ENCODE peak calls at places on chromosomes 11 and 22, in ten cellular contexts. P is T-helper 17 cell; I is RWPE1; M is BE2C; S is type B pancreatic cell; B is mesenchymal stem cell; L is neuronal stem cell; K is Calu3; G is effector CD4-positive, alpha-beta T cell; D is neural crest cell. J is an unnamed sample.
A peak's percentile ranks its signal among the peaks of the same experiment; 100 is the strongest.

GRCh38 chr11:63623513-63624140 is 9.4 kb upstream of the PLAAT3 start:
- DNase-seq in P (no peak), I (no peak), M (no peak), S (no peak), B (no peak), L (no peak), K (no peak), G (no peak), D (no peak), J (no peak)

GRCh38 chr11:68165601-68166000 is 44.4 kb upstream of the CHKA start:
- DNase-seq in P (no peak), I (no peak), M (no peak), S (no peak), B (no peak), L (no peak), K (no peak), G (no peak), D (no peak), J (no peak)

GRCh38 chr11:114277637-114278341 is 18.4 kb upstream of the NNMT start:
- DNase-seq in P (no peak), I (no peak), M (no peak), S (no peak), B (no peak), L (no peak), K (no peak), G (no peak), D (no peak), J (no peak)

GRCh38 chr11:101914349-101914736 is 467 bp upstream of the CEP126 start:
- DNase-seq in P (no peak), I (no peak), M (no peak), S (no peak), B (peak; percentile 83), L (peak; percentile 11), K (no peak), G (no peak), D (no peak), J (peak; percentile 49)

GRCh38 chr11:66365711-66366619 is 5.6 kb downstream of the SLC29A2 start:
- DNase-seq in P (no peak), I (no peak), M (no peak), S (no peak), B (no peak), L (no peak), K (no peak), G (no peak), D (no peak), J (no peak)

GRCh38 chr22:32411388-32411787 is 659 bp downstream of the RTCB start:
- DNase-seq in P (no peak), I (peak; percentile 43), M (no peak), S (no peak), B (peak; percentile 53), L (no peak), K (no peak), G (peak; percentile 3), D (no peak), J (peak; percentile 52)

GRCh38 chr11:10317281-10317755 is 12.4 kb downstream of the ADM start:
- DNase-seq in P (no peak), I (no peak), M (no peak), S (no peak), B (no peak), L (peak; percentile 65), K (no peak), G (no peak), D (peak; percentile 36), J (no peak)

GRCh38 chr22:33335611-33336279 is 277.6 kb upstream of the SYN3 start:
- DNase-seq in P (no peak), I (no peak), M (no peak), S (no peak), B (no peak), L (no peak), K (peak; percentile 18), G (no peak), D (no peak), J (no peak)

GRCh38 chr11:34823197-34823596 is 93.0 kb downstream of the APIP start:
- DNase-seq in P (no peak), I (no peak), M (no peak), S (no peak), B (no peak), L (no peak), K (no peak), G (no peak), D (no peak), J (no peak)

GRCh38 chr22:46233231-46233630 is 16.9 kb downstream of the CDPF1 start:
- DNase-seq in P (no peak), I (no peak), M (peak; percentile 80), S (no peak), B (no peak), L (no peak), K (no peak), G (no peak), D (no peak), J (peak; percentile 8)

GRCh38 chr11:32897103-32897502 is 4.5 kb downstream of the QSER1 start:
- DNase-seq in P (no peak), I (no peak), M (no peak), S (no peak), B (no peak), L (no peak), K (no peak), G (no peak), D (no peak), J (no peak)

GRCh38 chr22:46377566-46378498 is 42.3 kb downstream of the TRMU start:
- DNase-seq in P (no peak), I (peak; percentile 74), M (no peak), S (no peak), B (peak; percentile 42), L (peak; percentile 88), K (peak; percentile 94), G (no peak), D (peak; percentile 22), J (peak; percentile 64)

GRCh38 chr11:125073616-125074483 is 10.7 kb downstream of the SLC37A2 start:
- DNase-seq in P (no peak), I (no peak), M (no peak), S (no peak), B (no peak), L (no peak), K (no peak), G (no peak), D (no peak), J (no peak)

GRCh38 chr11:111449696-111450479 is 62.3 kb downstream of the BTG4 start:
- DNase-seq in P (no peak), I (no peak), M (no peak), S (no peak), B (no peak), L (no peak), K (no peak), G (no peak), D (no peak), J (no peak)

GRCh38 chr11:118081241-118081958 is 4.5 kb downstream of the TMPRSS4 start:
- DNase-seq in P (no peak), I (no peak), M (no peak), S (no peak), B (no peak), L (no peak), K (no peak), G (no peak), D (no peak), J (no peak)

GRCh38 chr22:36308880-36309279 is 55.9 kb downstream of the APOL1 start:
- DNase-seq in P (no peak), I (no peak), M (no peak), S (no peak), B (no peak), L (no peak), K (no peak), G (no peak), D (no peak), J (no peak)

GRCh38 chr11:2780850-2781412 is 81.1 kb upstream of the KCNQ1OT1 start:
- DNase-seq in P (no peak), I (no peak), M (no peak), S (no peak), B (no peak), L (no peak), K (no peak), G (no peak), D (peak; percentile 0), J (no peak)

GRCh38 chr22:38172016-38172431 is 9.6 kb downstream of the PLA2G6 start:
- DNase-seq in P (no peak), I (peak; percentile 70), M (no peak), S (no peak), B (no peak), L (no peak), K (no peak), G (no peak), D (no peak), J (peak; percentile 75)

GRCh38 chr11:88629496-88629895 is 292.0 kb upstream of the CTSC start:
- DNase-seq in P (no peak), I (no peak), M (no peak), S (no peak), B (no peak), L (no peak), K (no peak), G (no peak), D (no peak), J (no peak)

GRCh38 chr22:36110306-36110791 is 50.2 kb downstream of the APOL3 start:
- DNase-seq in P (no peak), I (no peak), M (no peak), S (no peak), B (no peak), L (no peak), K (no peak), G (no peak), D (no peak), J (peak; percentile 48)

GRCh38 chr11:118819687-118820086 is 28.7 kb upstream of the DDX6 start:
- DNase-seq in P (no peak), I (no peak), M (no peak), S (no peak), B (no peak), L (no peak), K (no peak), G (no peak), D (no peak), J (no peak)

GRCh38 chr11:17923213-17923612 is 89.6 kb downstream of the SERGEF start:
- DNase-seq in P (no peak), I (no peak), M (no peak), S (no peak), B (no peak), L (no peak), K (no peak), G (no peak), D (no peak), J (peak; percentile 40)

GRCh38 chr22:43539572-43540533 is 128.0 kb downstream of the MPPED1 start:
- DNase-seq in P (no peak), I (no peak), M (no peak), S (no peak), B (no peak), L (no peak), K (no peak), G (no peak), D (no peak), J (no peak)

GRCh38 chr11:795638-796564 is 2.2 kb downstream of the SLC25A22 start:
- DNase-seq in P (peak; percentile 72), I (peak; percentile 83), M (peak; percentile 76), S (no peak), B (peak; percentile 93), L (no peak), K (peak; percentile 65), G (peak; percentile 71), D (no peak), J (peak; percentile 79)

GRCh38 chr22:46092646-46093410 is 57.5 kb upstream of the PPARA start:
- DNase-seq in P (no peak), I (no peak), M (no peak), S (no peak), B (no peak), L (no peak), K (no peak), G (no peak), D (no peak), J (no peak)

GRCh38 chr11:3671334-3672254 is at the start of gene CHRNA10:
- DNase-seq in P (no peak), I (no peak), M (no peak), S (no peak), B (no peak), L (no peak), K (no peak), G (no peak), D (no peak), J (no peak)

GRCh38 chr11:95652002-95652472 is 137.5 kb downstream of the FAM76B start:
- DNase-seq in P (no peak), I (no peak), M (peak; percentile 59), S (no peak), B (no peak), L (no peak), K (no peak), G (no peak), D (no peak), J (no peak)

GRCh38 chr11:129917231-129917630 is 21.9 kb upstream of the NFRKB start:
- DNase-seq in P (no peak), I (no peak), M (no peak), S (no peak), B (no peak), L (no peak), K (no peak), G (no peak), D (no peak), J (no peak)

J was measured in fibroblast of lung.